ENCODE peak calls at places on chromosomes 13 and 19, in nine cellular contexts. P is uterus, E is AG04450, F is psoas muscle, U is astrocyte of the spinal cord, W is type B pancreatic cell, A is fibroblast of lung, R is bronchial epithelial cell, Q is GM12865. C is an unnamed sample.

GRCh38 chr13:35723061-35723461 is 246.6 kb upstream of the MAB21L1 start:
- DNase-seq in F (peak; percentile 41), R (no peak), E (no peak), P (peak; percentile 62), U (no peak), W (no peak), A (no peak), Q (no peak), C (no peak)

GRCh38 chr13:31765441-31765840 is 26.1 kb downstream of the RXFP2 start:
- DNase-seq in Q (no peak), P (no peak), R (no peak), E (peak; percentile 55), A (peak; percentile 93), W (no peak), F (no peak), U (peak; percentile 90), C (no peak)

GRCh38 chr19:28468701-28469459 is 744.1 kb downstream of the UQCRFS1 start:
- DNase-seq in E (no peak), U (peak; percentile 39), P (no peak), R (no peak), W (no peak), F (no peak), Q (peak; percentile 15), A (peak; percentile 77), C (no peak)

GRCh38 chr19:20247016-20247683 is 80.1 kb downstream of the ZNF486 start:
- DNase-seq in P (peak; percentile 56), W (no peak), A (peak; percentile 1), Q (no peak), U (no peak), R (peak; percentile 8), F (no peak), E (no peak), C (no peak)

GRCh38 chr13:20608438-20609020 is 41.6 kb downstream of the IFT88 start:
- DNase-seq in P (no peak), E (no peak), U (peak; percentile 9), Q (no peak), W (no peak), A (peak; percentile 43), R (no peak), F (no peak), C (no peak)

GRCh38 chr13:92843549-92843948 is 383.1 kb upstream of the GPC6 start:
- DNase-seq in E (peak; percentile 4), F (no peak), P (no peak), Q (peak; percentile 26), R (peak; percentile 69), U (peak; percentile 71), W (no peak), A (peak; percentile 87), C (no peak)

GRCh38 chr13:60661514-60661913 is 264.5 kb downstream of the TDRD3 start:
- DNase-seq in W (no peak), P (no peak), R (no peak), F (no peak), E (no peak), U (no peak), Q (no peak), A (no peak), C (no peak)

GRCh38 chr13:74452176-74452575 is 318.0 kb upstream of the KLF12 start:
- DNase-seq in A (peak; percentile 17), U (no peak), P (no peak), W (no peak), R (peak; percentile 90), Q (no peak), F (no peak), E (no peak), C (no peak)

GRCh38 chr19:51196181-51196580 is 28.7 kb upstream of the CD33 start:
- DNase-seq in E (no peak), U (no peak), F (no peak), P (no peak), Q (peak; percentile 15), R (no peak), A (no peak), W (no peak), C (no peak)

GRCh38 chr13:49584771-49585182 is 581 bp downstream of the RCBTB1 start:
- DNase-seq in W (no peak), Q (peak; percentile 43), R (no peak), U (peak; percentile 22), P (no peak), F (no peak), A (peak; percentile 14), E (no peak), C (no peak)

GRCh38 chr19:57389730-57390598 is at the start of gene ZNF548:
- DNase-seq in E (peak; percentile 99), W (peak; percentile 96), Q (peak; percentile 98), P (peak; percentile 96), R (peak; percentile 94), U (peak; percentile 99), A (peak; percentile 99), F (peak; percentile 97), C (peak; percentile 92)

GRCh38 chr13:47822036-47822435 is 179.0 kb downstream of the SUCLA2 start:
- DNase-seq in R (no peak), F (no peak), W (no peak), A (no peak), Q (no peak), P (no peak), U (no peak), E (no peak), C (no peak)

GRCh38 chr13:23147264-23147663 is 33.5 kb upstream of the SGCG start:
- DNase-seq in Q (no peak), P (no peak), R (no peak), U (no peak), F (no peak), A (no peak), W (no peak), E (no peak), C (no peak)

GRCh38 chr13:113029487-113030258 is 60.7 kb downstream of the MCF2L start:
- DNase-seq in W (peak; percentile 85), R (no peak), P (no peak), F (no peak), U (no peak), E (no peak), A (no peak), Q (peak; percentile 8), C (peak; percentile 63)
- TF ChIP-seq CTCF in W (peak; percentile 97), R (peak; percentile 78), P (peak; percentile 28), F (peak; percentile 55), U (peak; percentile 93), E (peak; percentile 83), A (peak; percentile 88), Q (peak; percentile 73), C (peak; percentile 77)

GRCh38 chr13:33307820-33308219 is 22.3 kb upstream of the STARD13 start:
- DNase-seq in P (no peak), U (peak; percentile 65), E (no peak), Q (no peak), F (no peak), R (no peak), A (peak; percentile 90), W (no peak), C (no peak)

GRCh38 chr13:33310245-33311038 is 24.9 kb upstream of the STARD13 start:
- DNase-seq in U (no peak), Q (no peak), A (no peak), E (no peak), P (no peak), F (no peak), W (no peak), R (peak; percentile 69), C (no peak)

GRCh38 chr13:33311040-33311439 is 25.5 kb upstream of the STARD13 start:
- DNase-seq in W (no peak), E (no peak), P (no peak), Q (no peak), U (no peak), F (no peak), R (no peak), A (no peak), C (no peak)

GRCh38 chr13:33313504-33313903 is 27.9 kb upstream of the STARD13 start:
- DNase-seq in P (no peak), W (no peak), Q (no peak), U (no peak), A (no peak), E (no peak), F (no peak), R (no peak), C (no peak)

DNA sequence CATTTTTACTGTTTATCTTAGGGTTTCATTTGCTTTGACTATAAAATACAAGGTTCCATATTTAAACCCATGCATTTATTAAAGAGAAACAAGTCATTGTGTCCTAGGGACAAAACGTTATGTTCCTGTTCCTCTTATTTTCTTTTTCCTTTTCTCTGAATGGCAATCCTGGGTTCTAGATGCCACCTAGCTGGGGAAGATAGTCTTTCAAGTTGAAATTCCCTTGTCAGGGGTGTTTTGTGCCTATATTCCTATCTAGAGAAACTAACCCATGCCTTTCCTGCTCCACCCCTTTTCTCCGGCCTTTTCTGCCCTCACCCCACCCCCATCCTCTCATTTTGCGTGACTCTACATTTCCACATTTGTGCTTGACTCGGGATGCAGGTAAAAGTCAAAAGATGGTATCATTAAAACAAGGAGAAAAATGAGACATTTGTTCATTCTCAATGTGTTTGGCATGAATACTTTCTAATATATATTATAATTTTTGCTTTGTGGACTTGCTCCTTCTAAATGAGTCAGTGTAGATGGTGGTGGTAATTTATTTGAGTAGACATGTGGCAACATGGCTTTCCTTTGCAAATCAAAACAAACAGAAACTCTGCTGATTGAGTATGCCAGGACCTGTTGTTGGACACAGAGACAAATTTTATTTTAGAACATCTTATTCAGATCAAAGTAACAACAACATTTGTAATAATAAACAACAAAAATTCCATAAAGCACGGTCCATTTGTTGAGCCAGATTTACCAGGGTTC is 26.8 kb upstream of the STARD13 start:
- DNase-seq in E (no peak), Q (no peak), U (peak; percentile 60), R (peak; percentile 79), A (peak; percentile 14), F (no peak), W (no peak), P (no peak), C (no peak)
- TF ChIP-seq CTCF in E (no peak), Q (no peak), U (peak; percentile 31), R (no peak), A (peak; percentile 32), F (peak; percentile 43), W (peak; percentile 21), P (no peak), C (peak; percentile 4)

GRCh38 chr13:45728759-45729158 is 26.6 kb downstream of the CBY2 start:
- DNase-seq in Q (peak; percentile 66), U (no peak), A (no peak), P (no peak), E (no peak), W (no peak), R (peak; percentile 7), F (no peak), C (peak; percentile 34)
- TF ChIP-seq CTCF in Q (peak; percentile 68), U (no peak), A (no peak), P (no peak), E (peak; percentile 14), W (peak; percentile 68), R (peak; percentile 32), F (no peak), C (peak; percentile 36)

DNA sequence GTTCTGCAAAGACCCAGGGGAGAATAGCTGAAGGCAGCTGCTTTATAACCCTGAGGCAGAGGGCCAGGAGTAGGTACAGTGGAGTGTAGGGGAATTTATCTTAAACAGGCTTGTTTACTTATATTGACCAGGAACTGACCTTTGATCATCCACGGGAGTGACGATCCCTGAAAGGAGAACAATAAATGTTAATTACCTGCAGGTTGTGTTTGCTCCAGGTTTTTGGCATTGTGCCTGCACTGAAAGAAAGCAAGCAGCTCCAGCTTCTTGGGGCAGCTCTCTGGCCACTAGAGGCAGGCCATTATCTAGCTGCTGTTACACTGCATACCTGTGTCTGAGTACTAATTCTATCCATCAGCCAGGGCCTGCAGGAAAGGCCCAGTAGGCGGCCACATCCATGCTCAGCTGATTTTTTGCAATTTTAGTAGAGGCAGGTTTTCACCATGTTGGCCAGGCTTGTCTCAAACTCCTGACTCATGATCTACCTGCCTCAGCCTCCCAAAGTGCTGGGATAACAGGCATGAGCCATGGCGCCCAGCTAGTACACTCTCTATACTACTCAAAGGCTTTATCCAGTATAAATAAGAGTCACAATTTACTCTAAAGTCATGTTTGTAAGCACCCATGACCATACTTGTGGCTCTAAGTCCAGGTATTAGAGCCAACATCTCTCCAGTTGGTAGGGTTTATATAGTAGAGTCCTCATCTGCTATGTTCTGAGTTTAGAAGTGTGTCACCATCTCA is 8.5 kb upstream of the ZNF91 start:
- DNase-seq in E (no peak), P (no peak), Q (no peak), F (no peak), R (no peak), W (no peak), U (no peak), A (no peak), C (no peak)
- TF ChIP-seq CTCF in E (no peak), P (no peak), Q (no peak), F (no peak), R (no peak), W (no peak), U (no peak), A (no peak), C (no peak)

C was measured in GM10248.